ENCODE peak calls at places on chromosomes 3 and 15, in four cellular contexts. Z is NT2/D1, Y is mammary epithelial cell, E is right cardiac atrium. O is an unnamed sample.

GRCh38 chr15:63983071-63983711 is 63.1 kb downstream of the DAPK2 start:
- DNase-seq in Z (no peak), E (no peak), Y (no peak), O (peak; percentile 13)

GRCh38 chr3:20056727-20057611 is 16.7 kb downstream of the KAT2B start:
- DNase-seq in E (no peak), Y (peak; percentile 98), Z (no peak), O (no peak)

GRCh38 chr3:64467255-64467944 is 220.4 kb downstream of the ADAMTS9 start:
- DNase-seq in E (no peak), Z (no peak), Y (no peak), O (no peak)

GRCh38 chr3:86787091-86787490 is 203.9 kb downstream of the VGLL3 start:
- DNase-seq in Y (peak; percentile 31), E (no peak), Z (no peak), O (no peak)

GRCh38 chr3:122572940-122573412 is 4.5 kb upstream of the PARP15 start:
- DNase-seq in E (no peak), Y (peak; percentile 77), Z (peak; percentile 48), O (no peak)

GRCh38 chr3:43207628-43208085 is 78.7 kb upstream of the SNRK start:
- DNase-seq in Y (no peak), Z (no peak), E (no peak), O (no peak)

GRCh38 chr3:63933459-63933858 is 21.3 kb upstream of the SCAANT1 start:
- DNase-seq in Z (no peak), Y (no peak), E (no peak), O (no peak)

GRCh38 chr3:115676336-115676735 is 53.0 kb downstream of the GAP43 start:
- DNase-seq in Y (no peak), E (no peak), Z (no peak), O (no peak)

GRCh38 chr3:79297242-79297641 is 470.6 kb downstream of the ROBO1 start:
- DNase-seq in Z (no peak), Y (peak; percentile 78), E (no peak), O (no peak)

GRCh38 chr3:71541313-71541712 is 42.2 kb downstream of the FOXP1 start:
- DNase-seq in E (no peak), Z (no peak), Y (no peak), O (no peak)

GRCh38 chr15:49900036-49900435 is 219.0 kb downstream of the ATP8B4 start:
- DNase-seq in Y (no peak), Z (no peak), E (no peak), O (no peak)

GRCh38 chr3:106811376-106811775 is 565.9 kb upstream of the CCDC54 start:
- DNase-seq in Z (no peak), E (no peak), Y (peak; percentile 32), O (no peak)

GRCh38 chr15:100005715-100006114 is 272.5 kb upstream of the LYSMD4 start:
- DNase-seq in Y (no peak), Z (no peak), E (no peak), O (no peak)

GRCh38 chr3:16203031-16203430 is 28.6 kb downstream of the GALNT15 start:
- DNase-seq in E (no peak), Y (peak; percentile 88), Z (no peak), O (no peak)

GRCh38 chr3:147388395-147389264 is 17.7 kb downstream of the ZIC4 start:
- DNase-seq in Z (no peak), Y (no peak), E (no peak), O (no peak)

GRCh38 chr3:112605285-112605684 is 35.7 kb downstream of the CCDC80 start:
- DNase-seq in Z (no peak), Y (peak; percentile 22), E (no peak), O (no peak)

GRCh38 chr3:146403792-146404191 is 65.6 kb downstream of the PLSCR2 start:
- DNase-seq in Z (no peak), Y (peak; percentile 67), E (no peak), O (no peak)

GRCh38 chr15:56948766-56949105 is 30.3 kb downstream of the TCF12 start:
- DNase-seq in Y (no peak), E (no peak), Z (no peak), O (no peak)

GRCh38 chr15:87981969-87982368 is 274.6 kb downstream of the NTRK3 start:
- DNase-seq in Y (no peak), E (peak; percentile 81), Z (no peak), O (no peak)

GRCh38 chr3:106183762-106184391 is 315.1 kb upstream of the CBLB start:
- DNase-seq in E (no peak), Z (no peak), Y (peak; percentile 85), O (no peak)

GRCh38 chr15:29377141-29377540 is 107.5 kb upstream of the NSMCE3 start:
- DNase-seq in Y (no peak), E (no peak), Z (no peak), O (no peak)

GRCh38 chr15:69338535-69339213 is 40.0 kb downstream of the PAQR5 start:
- DNase-seq in E (no peak), Y (peak; percentile 35), Z (no peak), O (no peak)

GRCh38 chr3:66035763-66036477 is 2.8 kb downstream of the MAGI1 start:
- DNase-seq in Z (peak; percentile 54), E (no peak), Y (no peak), O (no peak)
- H3K4me3 ChIP-seq in Z (peak overlapping the region; percentile 93), E (peak overlapping the region; percentile 79), Y (no peak overlapping the region), O (no peak overlapping the region)

GRCh38 chr15:74130849-74131617 is 647 bp downstream of the ISLR2 start:
- DNase-seq in Y (no peak), E (no peak), Z (no peak), O (no peak)

GRCh38 chr15:74130089-74130848 is at the start of gene ISLR2:
- DNase-seq in Y (no peak), Z (no peak), E (no peak), O (no peak)

GRCh38 chr15:74128785-74129350 is 1.5 kb upstream of the ISLR2 start:
- DNase-seq in Z (no peak), E (no peak), Y (no peak), O (no peak)

GRCh38 chr15:74127954-74128784 is 2.2 kb upstream of the ISLR2 start:
- DNase-seq in Y (peak; percentile 33), E (peak; percentile 68), Z (no peak), O (no peak)

GRCh38 chr15:74129411-74130088 is 836 bp upstream of the ISLR2 start:
- DNase-seq in Z (no peak), E (no peak), Y (no peak), O (no peak)
- H3K4me3 ChIP-seq in Z (peak overlapping the region; percentile 31), E (peak overlapping the region; percentile 22), Y (no peak overlapping the region), O (peak overlapping the region; percentile 14)

DNA sequence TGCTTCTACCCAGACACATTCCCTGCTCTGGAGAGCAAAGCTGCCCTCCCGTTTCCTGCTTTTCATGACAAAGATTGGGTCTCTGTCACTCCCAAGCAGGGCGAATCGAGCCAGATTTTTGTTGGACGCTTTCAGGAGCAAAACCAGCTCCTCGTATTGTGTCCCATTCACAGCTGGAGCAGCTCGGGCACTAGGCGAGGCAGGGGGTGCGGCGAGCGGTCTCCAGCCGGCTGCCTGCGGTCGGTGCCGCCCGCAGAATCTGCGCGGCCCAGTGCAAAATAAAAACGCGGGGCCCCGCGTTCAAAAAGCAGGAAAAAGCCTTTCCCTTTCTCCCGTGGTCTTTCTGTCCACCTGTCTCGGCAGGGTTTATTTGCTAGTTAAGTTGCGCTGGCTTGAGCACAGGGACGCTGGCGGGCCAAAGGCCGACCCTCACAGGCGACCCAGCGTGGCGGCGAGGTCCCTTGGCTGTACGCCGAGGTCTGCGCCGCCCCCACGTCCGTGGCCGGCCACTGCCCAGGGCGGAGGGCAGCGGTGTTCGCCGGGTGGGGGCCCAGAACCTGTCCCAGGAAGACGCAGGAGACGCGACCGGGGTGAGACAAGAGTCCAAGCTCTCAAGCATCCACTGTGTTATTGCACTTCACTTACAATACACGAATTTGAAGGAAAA is 71.2 kb downstream of the CYP19A1 start:
- DNase-seq in Y (no peak), E (peak; percentile 76), Z (peak; percentile 5), O (no peak)
- H3K4me3 ChIP-seq in Y (peak overlapping the region; percentile 45), E (peak overlapping the region; percentile 42), Z (peak overlapping the region; percentile 45), O (peak overlapping the region; percentile 54)

GRCh38 chr3:133487920-133488540 is 85.5 kb upstream of the CDV3 start:
- DNase-seq in E (no peak), Y (no peak), Z (no peak), O (no peak)

GRCh38 chr3:133490468-133491351 is 82.8 kb upstream of the CDV3 start:
- DNase-seq in Z (no peak), E (no peak), Y (peak; percentile 9), O (no peak)

GRCh38 chr3:133487204-133487603 is 86.3 kb upstream of the CDV3 start:
- DNase-seq in Y (no peak), Z (no peak), E (no peak), O (no peak)

GRCh38 chr3:133489466-133490085 is 83.9 kb upstream of the CDV3 start:
- DNase-seq in Z (peak; percentile 70), Y (peak; percentile 58), E (no peak), O (no peak)

GRCh38 chr3:133488785-133489367 is 84.6 kb upstream of the CDV3 start:
- DNase-seq in Y (peak; percentile 58), E (no peak), Z (no peak), O (no peak)
- H3K4me3 ChIP-seq in Y (no peak overlapping the region), E (no peak overlapping the region), Z (no peak overlapping the region), O (no peak overlapping the region)

DNA sequence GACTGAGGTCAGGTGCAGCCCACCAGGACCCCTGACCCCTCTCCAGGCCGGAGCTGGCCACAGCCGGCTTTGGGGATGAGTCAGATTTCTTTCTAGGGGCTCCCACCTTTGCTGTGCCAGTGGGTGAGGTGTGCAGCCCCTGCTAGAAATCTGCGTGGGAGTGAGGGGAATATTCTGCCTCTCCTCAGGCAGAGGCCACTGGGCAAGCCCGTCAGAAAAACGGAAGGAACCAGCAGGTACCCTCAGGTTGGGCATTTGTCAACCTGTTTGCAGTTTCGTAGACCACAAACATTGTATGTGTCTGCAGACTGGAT is 1.8 kb downstream of the CTDSPL start:
- DNase-seq in E (no peak), Y (no peak), Z (no peak), O (no peak)
- H3K4me3 ChIP-seq in E (peak overlapping the region; percentile 93), Y (peak overlapping the region; percentile 82), Z (no peak overlapping the region), O (no peak overlapping the region)

GRCh38 chr3:139638518-139638917 is 39.3 kb downstream of the NMNAT3 start:
- DNase-seq in E (no peak), Y (no peak), Z (no peak), O (no peak)

GRCh38 chr3:139646505-139646904 is 31.3 kb downstream of the NMNAT3 start:
- DNase-seq in E (no peak), Z (no peak), Y (no peak), O (no peak)

GRCh38 chr3:139640456-139640855 is 37.3 kb downstream of the NMNAT3 start:
- DNase-seq in E (no peak), Y (no peak), Z (no peak), O (no peak)

GRCh38 chr3:139639662-139640061 is 38.1 kb downstream of the NMNAT3 start:
- DNase-seq in Y (no peak), E (no peak), Z (no peak), O (no peak)

GRCh38 chr3:139642981-139643380 is 34.8 kb downstream of the NMNAT3 start:
- DNase-seq in Z (no peak), Y (peak; percentile 44), E (no peak), O (no peak)
- H3K4me3 ChIP-seq in Z (no peak overlapping the region), Y (no peak overlapping the region), E (no peak overlapping the region), O (no peak overlapping the region)